ENCODE peak calls at places on chromosomes 3 and 15, in five cellular contexts. R, I, P, S and M are unnamed samples.

GRCh38 chr3:133871368-133872090 is 24.2 kb downstream of the RAB6B start:
- DNase-seq in R (no peak), I (no peak), P (no peak), S (no peak), M (no peak)

GRCh38 chr15:58555168-58556027 is 123.6 kb downstream of the LIPC start:
- DNase-seq in R (no peak), I (no peak), P (no peak), S (no peak), M (no peak)

GRCh38 chr3:149186219-149186618 is 35.4 kb downstream of the CP start:
- DNase-seq in R (no peak), I (no peak), P (no peak), S (no peak), M (no peak)

GRCh38 chr15:71607383-71607782 is 203.0 kb upstream of the NR2E3 start:
- DNase-seq in R (no peak), I (no peak), P (no peak), S (no peak), M (no peak)

GRCh38 chr3:11381563-11381962 is 109.4 kb downstream of the ATG7 start:
- DNase-seq in R (no peak), I (peak), P (no peak), S (no peak), M (no peak)

GRCh38 chr15:29087521-29088285 is 181.9 kb downstream of the NSMCE3 start:
- DNase-seq in R (no peak), I (no peak), P (no peak), S (no peak), M (no peak)

GRCh38 chr3:13539285-13539625 is 9.7 kb upstream of the FBLN2 start:
- DNase-seq in R (no peak), I (no peak), P (no peak), S (no peak), M (no peak)

GRCh38 chr3:62587169-62587568 is 213.8 kb upstream of the FEZF2 start:
- DNase-seq in R (no peak), I (no peak), P (no peak), S (no peak), M (no peak)

GRCh38 chr3:28949580-28949979 is 331.3 kb upstream of the RBMS3 start:
- DNase-seq in R (no peak), I (no peak), P (no peak), S (no peak), M (no peak)

GRCh38 chr3:15462451-15462850 is 35.1 kb downstream of the EAF1 start:
- DNase-seq in R (no peak), I (no peak), P (no peak), S (no peak), M (no peak)

GRCh38 chr3:48414376-48415250 is 15.3 kb downstream of the PLXNB1 start:
- DNase-seq in R (no peak), I (no peak), P (no peak), S (no peak), M (no peak)

GRCh38 chr15:67869700-67870099 is 29.9 kb upstream of the RNU6-1 start:
- DNase-seq in R (no peak), I (no peak), P (no peak), S (no peak), M (no peak)

GRCh38 chr3:48548731-48549705 is 7.6 kb downstream of the PFKFB4 start:
- DNase-seq in R (peak), I (peak), P (peak), S (peak), M (no peak)

GRCh38 chr3:36484386-36484785 is 104.1 kb downstream of the STAC start:
- DNase-seq in R (no peak), I (no peak), P (no peak), S (no peak), M (no peak)

GRCh38 chr15:88610756-88611231 is 10.3 kb upstream of the AEN start:
- DNase-seq in R (no peak), I (no peak), P (no peak), S (no peak), M (no peak)

GRCh38 chr15:43792761-43793493 is 807 bp downstream of the SERF2 start:
- DNase-seq in R (peak), I (no peak), P (no peak), S (no peak), M (no peak)

GRCh38 chr3:55074861-55075260 is 147.0 kb upstream of the LRTM1 start:
- DNase-seq in R (no peak), I (no peak), P (no peak), S (no peak), M (no peak)

GRCh38 chr3:127654374-127654773 is 18.4 kb upstream of the ABTB1 start:
- DNase-seq in R (no peak), I (no peak), P (no peak), S (no peak), M (no peak)

GRCh38 chr15:57503051-57503702 is 88.5 kb upstream of the MYZAP start:
- DNase-seq in R (no peak), I (no peak), P (no peak), S (no peak), M (no peak)